ENCODE peak calls at places on chromosomes 16 and 17, in six cellular contexts. Q is esophagus squamous epithelium, B is tibial nerve, E is heart left ventricle, L is GM12878, A is ovary. X is an unnamed sample. For H3K27me3, the result is how much of the 10 kb centered on the place peaks cover.

GRCh38 chr16:15988268-15989013 is 39.0 kb downstream of the ABCC1 start:
- DNase-seq in Q (no peak), B (no peak), L (no peak), A (no peak), E (no peak), X (no peak)

GRCh38 chr16:81535679-81536360 is 91.2 kb downstream of the CMIP start:
- DNase-seq in A (no peak), L (no peak), Q (no peak), E (no peak), B (no peak), X (no peak)

GRCh38 chr17:18314059-18314730 is 599 bp downstream of the TOP3A start:
- DNase-seq in B (no peak), L (no peak), E (no peak), A (no peak), Q (no peak), X (no peak)

GRCh38 chr16:14310519-14310991 is 239.4 kb downstream of the MRTFB start:
- DNase-seq in Q (no peak), L (peak), B (no peak), E (no peak), A (no peak), X (peak)

GRCh38 chr17:32523017-32523680 is 36.4 kb downstream of the CDK5R1 start:
- DNase-seq in A (no peak), B (no peak), L (peak), Q (no peak), E (no peak), X (no peak)

GRCh38 chr17:34673995-34674900 is 94.9 kb downstream of the TMEM132E start:
- DNase-seq in L (no peak), A (no peak), B (no peak), Q (no peak), E (no peak), X (no peak)

GRCh38 chr17:17356149-17356930 is 53.2 kb downstream of the NT5M start:
- DNase-seq in B (peak), A (peak), L (peak), E (peak), Q (no peak), X (peak)

GRCh38 chr17:31787082-31787481 is 72.0 kb downstream of the COPRS start:
- DNase-seq in L (no peak), E (no peak), A (no peak), B (no peak), Q (no peak), X (no peak)

GRCh38 chr16:11084484-11085024 is 140.2 kb downstream of the CLEC16A start:
- DNase-seq in L (no peak), Q (no peak), E (no peak), A (no peak), B (no peak), X (no peak)

GRCh38 chr16:49462989-49463371 is 89.4 kb downstream of the C16orf78 start:
- DNase-seq in E (peak), L (no peak), A (no peak), B (no peak), Q (no peak), X (no peak)

GRCh38 chr17:5422505-5422904 is 2.5 kb downstream of the RPAIN start:
- DNase-seq in B (no peak), Q (no peak), A (no peak), L (no peak), E (no peak), X (no peak)

GRCh38 chr16:56426585-56426984 is 1.2 kb upstream of the AMFR start:
- DNase-seq in E (no peak), A (no peak), Q (no peak), L (no peak), B (no peak), X (no peak)

GRCh38 chr16:2486645-2487516 is 12.0 kb downstream of the TBC1D24 start:
- DNase-seq in A (no peak), Q (no peak), L (peak), E (no peak), B (peak), X (peak)

GRCh38 chr17:19647697-19648474 is 665 bp upstream of the ALDH3A2 start:
- DNase-seq in A (peak), Q (no peak), L (peak), B (peak), E (peak), X (peak)

GRCh38 chr16:75947626-75948239 is 221.4 kb upstream of the CPHXL start:
- DNase-seq in B (no peak), L (no peak), A (no peak), Q (no peak), E (no peak), X (no peak)

GRCh38 chr17:81519284-81520020 is 6.9 kb upstream of the ACTG1 start:
- DNase-seq in A (no peak), B (no peak), E (no peak), Q (no peak), L (no peak), X (no peak)

GRCh38 chr17:44307387-44308186 is 814 bp upstream of the RUNDC3A start:
- DNase-seq in A (peak), B (no peak), Q (no peak), E (no peak), L (no peak), X (no peak)

GRCh38 chr16:23286131-23286532 is 16.0 kb upstream of the SCNN1B start:
- DNase-seq in A (no peak), Q (no peak), L (no peak), E (no peak), B (no peak), X (no peak)

GRCh38 chr16:30766206-30766921 is 4.2 kb downstream of the RNF40 start:
- DNase-seq in A (no peak), B (no peak), Q (no peak), L (no peak), E (no peak), X (no peak)

GRCh38 chr17:12973496-12974318 is 44.1 kb downstream of the ELAC2 start:
- DNase-seq in E (no peak), L (no peak), A (peak), Q (no peak), B (no peak), X (no peak)

GRCh38 chr17:56978441-56979090 is 635 bp downstream of the SCPEP1 start:
- DNase-seq in L (no peak), B (no peak), A (no peak), Q (no peak), E (no peak), X (no peak)

GRCh38 chr17:9187828-9188227 is 166.5 kb downstream of the NTN1 start:
- DNase-seq in A (no peak), B (no peak), Q (no peak), L (no peak), E (no peak), X (no peak)

GRCh38 chr16:1310832-1311200 is 1.4 kb downstream of the UBE2I start:
- DNase-seq in E (no peak), A (no peak), B (no peak), Q (no peak), L (no peak), X (no peak)

GRCh38 chr17:19344311-19345066 is 18.0 kb downstream of the B9D1 start:
- DNase-seq in Q (no peak), B (no peak), E (no peak), A (no peak), L (no peak), X (no peak)

GRCh38 chr16:9683677-9684076 is 498.6 kb downstream of the GRIN2A start:
- DNase-seq in L (no peak), Q (no peak), E (no peak), B (no peak), A (no peak), X (no peak)

GRCh38 chr17:65683428-65683827 is 122.0 kb upstream of the AXIN2 start:
- DNase-seq in B (no peak), A (no peak), L (no peak), E (no peak), Q (no peak), X (no peak)

GRCh38 chr16:2752850-2753522 is 548 bp downstream of the SRRM2 start:
- DNase-seq in E (peak), A (no peak), L (no peak), Q (no peak), B (peak), X (peak)

GRCh38 chr16:685967-686366 is 1.8 kb upstream of the JMJD8 start:
- DNase-seq in E (no peak), B (no peak), L (no peak), A (peak), Q (no peak), X (peak)

GRCh38 chr17:16989230-16989952 is 17.5 kb upstream of the TNFRSF13B start:
- DNase-seq in A (no peak), L (peak), E (no peak), Q (no peak), B (no peak), X (no peak)

GRCh38 chr17:67132366-67132765 is 88.0 kb downstream of the CACNG1 start:
- DNase-seq in E (no peak), B (no peak), L (no peak), A (no peak), Q (no peak), X (no peak)

DNA sequence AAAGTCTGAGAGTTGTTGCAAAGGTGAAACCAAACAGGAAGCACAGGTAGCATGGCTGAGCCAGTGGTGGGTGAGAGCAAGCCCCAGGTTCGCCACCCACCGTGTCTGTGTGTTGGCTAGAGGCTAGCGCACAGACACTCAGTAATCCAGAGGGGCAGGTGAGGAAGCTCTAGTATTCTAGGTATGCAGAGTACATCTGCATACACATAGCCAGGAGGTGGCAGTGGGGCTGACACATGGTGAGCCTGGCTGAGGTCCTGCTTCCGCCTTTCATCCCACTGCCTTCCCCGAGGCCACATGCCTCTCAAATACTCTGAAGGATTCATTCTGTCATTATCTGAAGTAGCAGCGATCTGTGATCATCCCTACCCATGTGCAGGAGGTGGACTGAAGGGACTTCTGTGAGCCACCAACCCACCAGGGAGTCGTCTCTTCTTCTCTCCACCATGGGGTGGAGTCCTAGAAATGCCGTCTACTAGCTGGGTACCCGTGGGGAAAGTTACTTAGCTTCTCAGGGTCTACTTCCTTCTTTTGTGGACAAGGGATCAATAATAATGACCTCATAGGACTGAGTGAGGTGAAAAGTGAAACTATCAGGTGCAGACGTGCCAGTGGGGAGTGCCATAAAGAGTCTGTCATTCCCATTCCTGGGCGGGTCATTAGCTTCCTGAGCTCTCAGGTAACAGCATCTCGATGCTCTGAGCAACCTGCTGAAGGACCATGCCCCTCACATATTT is 36.0 kb upstream of the ICAM2 start:
- DNase-seq in L (peak), B (no peak), Q (no peak), A (no peak), E (no peak), X (no peak)
- TF ChIP-seq CTCF in L (peak), B (no peak), Q (no peak), A (no peak), E (no peak), X (no peak)

GRCh38 chr17:41822216-41823140 is 9.7 kb downstream of the FKBP10 start:
- DNase-seq in E (no peak), A (no peak), Q (no peak), B (no peak), L (no peak), X (no peak)
- TF ChIP-seq POLR2A in E (no peak), A (no peak), Q (no peak), B (no peak), L (peak), X (no peak)

GRCh38 chr17:48575673-48576478 is 2.3 kb downstream of the HOXB4 start:
- DNase-seq in L (no peak), Q (no peak), E (no peak), A (no peak), B (no peak), X (no peak)

GRCh38 chr17:48576479-48577309 is 1.5 kb downstream of the HOXB4 start:
- DNase-seq in B (no peak), L (no peak), Q (no peak), E (no peak), A (no peak), X (no peak)

GRCh38 chr17:48577330-48577945 is 712 bp downstream of the HOXB4 start:
- DNase-seq in L (no peak), E (no peak), B (no peak), A (no peak), Q (no peak), X (no peak)

GRCh38 chr17:48574523-48575065 is 3.6 kb downstream of the HOXB4 start:
- DNase-seq in L (no peak), A (no peak), Q (no peak), E (no peak), B (no peak), X (no peak)

DNA sequence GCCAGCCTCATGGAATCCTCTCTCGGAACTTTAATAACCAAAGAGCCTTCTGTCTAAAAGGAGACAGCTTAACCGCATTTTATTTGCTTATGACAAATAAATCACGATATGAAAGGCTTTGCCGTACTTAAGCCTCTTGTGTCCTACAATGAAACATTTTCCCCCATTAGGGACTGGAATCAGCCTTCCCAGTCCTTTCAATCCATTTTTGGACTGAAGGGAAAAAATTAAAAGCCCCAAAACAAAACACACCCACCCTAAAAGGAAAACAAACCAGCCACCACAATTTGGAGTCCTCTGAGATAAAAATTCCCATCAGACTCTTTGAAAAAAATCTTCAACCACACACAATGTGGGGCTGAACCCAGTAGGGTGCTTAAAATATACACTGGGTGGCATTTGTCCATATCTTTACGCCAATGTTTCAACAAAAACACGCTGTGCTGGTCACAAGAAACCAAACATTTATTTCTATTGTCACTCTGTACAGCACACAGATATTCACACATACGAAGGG is 3.0 kb downstream of the HOXB4 start:
- DNase-seq in A (no peak), L (no peak), B (no peak), E (no peak), Q (no peak), X (no peak)
- H3K27me3 ChIP-seq in A (under half), L (under half), B (under half), E (half or more), Q (half or more), X (half or more)

DNA sequence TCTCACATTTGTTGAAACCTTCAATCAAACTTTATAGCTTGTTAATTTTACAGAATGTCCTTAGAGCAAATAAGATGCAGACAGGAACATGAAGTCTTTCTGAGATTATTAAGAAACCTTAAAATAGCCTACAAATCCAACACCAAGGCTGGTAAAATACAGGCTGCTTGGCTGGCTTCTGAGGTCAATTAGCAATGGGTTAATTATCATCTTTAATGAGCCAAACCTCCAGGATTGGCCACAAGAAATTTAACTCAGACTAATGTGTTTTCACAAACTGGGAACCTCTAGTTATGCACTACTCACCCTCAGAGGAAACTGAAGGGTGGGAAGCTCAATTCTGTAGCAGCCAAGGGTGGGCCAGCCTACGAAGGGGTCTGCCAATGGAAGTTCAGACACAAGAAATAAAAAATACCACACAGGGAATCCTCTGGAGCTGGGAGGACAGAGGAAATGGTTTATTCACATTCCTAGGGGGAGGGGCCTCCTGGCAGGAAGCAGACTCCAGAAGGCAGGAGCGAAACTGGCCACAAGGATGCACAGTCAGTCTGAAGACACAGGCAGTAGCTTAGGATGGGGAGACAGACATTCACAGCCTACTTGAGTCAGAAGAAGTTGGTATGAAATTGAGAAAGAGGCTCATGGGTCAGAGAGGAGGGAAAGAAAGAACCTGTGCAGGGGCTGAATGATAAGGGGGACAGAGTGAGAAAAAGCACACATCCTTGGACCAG is 36.1 kb downstream of the HIC1 start:
- DNase-seq in B (peak), E (peak), L (no peak), Q (no peak), A (peak), X (no peak)
- TF ChIP-seq CTCF in B (no peak), E (no peak), L (no peak), Q (peak), A (peak), X (no peak)

GRCh38 chr17:42288078-42288984 is at the start of gene STAT5A:
- DNase-seq in B (peak), Q (peak), L (no peak), E (peak), A (peak), X (peak)
- TF ChIP-seq POLR2A in B (peak), Q (peak), L (peak), E (no peak), A (peak), X (peak)

GRCh38 chr17:4420692-4421131 is 13.0 kb upstream of the SPNS3 start:
- DNase-seq in A (no peak), B (no peak), L (peak), Q (no peak), E (peak), X (peak)
- H3K27me3 ChIP-seq in A (under half), B (under half), L (under half), Q (under half), E (under half), X (under half)

X was measured in gastrocnemius medialis.